ENCODE peak calls at places on chromosome 20, in seven cellular contexts. One of them, this sample, is unnamed.

GRCh38 chr20:11687546-11688292 is 230.0 kb upstream of the BTBD3 start:
- DNase-seq in K562: no peak
- DNase-seq in heart left ventricle: no peak
- DNase-seq in lower leg skin: no peak
- DNase-seq in ovary: no peak
- DNase-seq in adrenal gland: no peak
- DNase-seq in spleen: no peak
- DNase-seq in this sample: no peak

GRCh38 chr20:12936524-12936923 is 72.2 kb upstream of the SPTLC3 start:
- DNase-seq in lower leg skin: no peak
- DNase-seq in heart left ventricle: no peak
- DNase-seq in spleen: no peak
- DNase-seq in ovary: no peak
- DNase-seq in adrenal gland: no peak
- DNase-seq in K562: no peak
- DNase-seq in this sample: no peak

GRCh38 chr20:14744723-14745122 is 407.3 kb upstream of the FLRT3 start:
- DNase-seq in ovary: no peak
- DNase-seq in K562: no peak
- DNase-seq in heart left ventricle: no peak
- DNase-seq in lower leg skin: no peak
- DNase-seq in adrenal gland: no peak
- DNase-seq in spleen: no peak
- DNase-seq in this sample: no peak

GRCh38 chr20:41632896-41633295 is 14.7 kb upstream of the CHD6 start:
- DNase-seq in adrenal gland: no peak
- DNase-seq in ovary: no peak
- DNase-seq in lower leg skin: no peak
- DNase-seq in spleen: no peak
- DNase-seq in heart left ventricle: no peak
- DNase-seq in K562: no peak
- DNase-seq in this sample: no peak

GRCh38 chr20:46520976-46521579 is 7.7 kb upstream of the ZNF334 start:
- DNase-seq in heart left ventricle: no peak
- DNase-seq in K562: peak; percentile 64
- DNase-seq in ovary: no peak
- DNase-seq in lower leg skin: no peak
- DNase-seq in adrenal gland: peak; percentile 73
- DNase-seq in spleen: peak; percentile 81
- DNase-seq in this sample: peak; percentile 16

GRCh38 chr20:50744143-50744792 is 12.9 kb downstream of the PARD6B start:
- DNase-seq in K562: peak; percentile 85
- DNase-seq in heart left ventricle: peak; percentile 71
- DNase-seq in spleen: no peak
- DNase-seq in adrenal gland: peak; percentile 87
- DNase-seq in lower leg skin: peak; percentile 62
- DNase-seq in ovary: peak; percentile 78
- DNase-seq in this sample: no peak

GRCh38 chr20:34736106-34736505 is 32.0 kb downstream of the TP53INP2 start:
- DNase-seq in adrenal gland: no peak
- DNase-seq in ovary: no peak
- DNase-seq in lower leg skin: no peak
- DNase-seq in heart left ventricle: no peak
- DNase-seq in K562: no peak
- DNase-seq in spleen: no peak
- DNase-seq in this sample: no peak

GRCh38 chr20:63031251-63032014 is 24.7 kb upstream of the BHLHE23 start:
- DNase-seq in spleen: peak; percentile 56
- DNase-seq in adrenal gland: no peak
- DNase-seq in K562: no peak
- DNase-seq in ovary: peak; percentile 27
- DNase-seq in heart left ventricle: peak; percentile 54
- DNase-seq in lower leg skin: no peak
- DNase-seq in this sample: no peak

GRCh38 chr20:17431621-17432364 is 99.4 kb downstream of the BFSP1 start:
- DNase-seq in ovary: peak; percentile 78
- DNase-seq in spleen: no peak
- DNase-seq in adrenal gland: peak; percentile 38
- DNase-seq in lower leg skin: peak; percentile 34
- DNase-seq in heart left ventricle: no peak
- DNase-seq in K562: peak; percentile 61
- DNase-seq in this sample: peak; percentile 73

GRCh38 chr20:38870733-38871559 is 55.3 kb upstream of the FAM83D start:
- DNase-seq in adrenal gland: no peak
- DNase-seq in ovary: no peak
- DNase-seq in lower leg skin: no peak
- DNase-seq in K562: peak; percentile 54
- DNase-seq in spleen: peak; percentile 72
- DNase-seq in heart left ventricle: no peak
- DNase-seq in this sample: no peak

GRCh38 chr20:38134427-38135281 is 30.4 kb downstream of the TGM2 start:
- DNase-seq in adrenal gland: no peak
- DNase-seq in spleen: peak; percentile 72
- DNase-seq in heart left ventricle: no peak
- DNase-seq in lower leg skin: no peak
- DNase-seq in K562: peak; percentile 56
- DNase-seq in ovary: peak; percentile 54
- DNase-seq in this sample: no peak

GRCh38 chr20:20568604-20569205 is 143.7 kb downstream of the RALGAPA2 start:
- DNase-seq in adrenal gland: peak; percentile 16
- DNase-seq in spleen: no peak
- DNase-seq in ovary: peak; percentile 39
- DNase-seq in lower leg skin: no peak
- DNase-seq in K562: peak; percentile 20
- DNase-seq in heart left ventricle: no peak
- DNase-seq in this sample: peak; percentile 22

GRCh38 chr20:63060057-63060991 is 53.6 kb upstream of the BHLHE23 start:
- DNase-seq in K562: peak; percentile 16
- DNase-seq in adrenal gland: peak; percentile 31
- DNase-seq in heart left ventricle: peak; percentile 35
- DNase-seq in ovary: peak; percentile 15
- DNase-seq in lower leg skin: no peak
- DNase-seq in spleen: peak; percentile 58
- DNase-seq in this sample: no peak

GRCh38 chr20:63276956-63277355 is 4.3 kb downstream of the ARFGAP1 start:
- DNase-seq in heart left ventricle: no peak
- DNase-seq in lower leg skin: no peak
- DNase-seq in K562: no peak
- DNase-seq in adrenal gland: no peak
- DNase-seq in spleen: no peak
- DNase-seq in ovary: no peak
- DNase-seq in this sample: no peak

GRCh38 chr20:31747640-31748039 is 8.6 kb downstream of the TPX2 start:
- DNase-seq in lower leg skin: no peak
- DNase-seq in ovary: no peak
- DNase-seq in spleen: no peak
- DNase-seq in heart left ventricle: no peak
- DNase-seq in K562: no peak
- DNase-seq in adrenal gland: no peak
- DNase-seq in this sample: no peak

GRCh38 chr20:46883847-46884246 is 10.8 kb upstream of the EYA2 start:
- DNase-seq in heart left ventricle: no peak
- DNase-seq in adrenal gland: no peak
- DNase-seq in spleen: no peak
- DNase-seq in lower leg skin: no peak
- DNase-seq in ovary: no peak
- DNase-seq in K562: no peak
- DNase-seq in this sample: no peak

GRCh38 chr20:63403403-63404105 is 42.4 kb upstream of the CHRNA4 start:
- DNase-seq in lower leg skin: no peak
- DNase-seq in K562: no peak
- DNase-seq in ovary: no peak
- DNase-seq in spleen: no peak
- DNase-seq in heart left ventricle: no peak
- DNase-seq in adrenal gland: no peak
- DNase-seq in this sample: no peak

GRCh38 chr20:56974499-56975250 is 291.8 kb downstream of the BMP7 start:
- DNase-seq in heart left ventricle: no peak
- DNase-seq in K562: peak; percentile 57
- DNase-seq in spleen: no peak
- DNase-seq in adrenal gland: no peak
- DNase-seq in ovary: no peak
- DNase-seq in lower leg skin: peak; percentile 58
- DNase-seq in this sample: peak; percentile 45

GRCh38 chr20:25035924-25036323 is 22.0 kb downstream of the ACSS1 start:
- DNase-seq in spleen: no peak
- DNase-seq in ovary: no peak
- DNase-seq in heart left ventricle: no peak
- DNase-seq in lower leg skin: no peak
- DNase-seq in adrenal gland: no peak
- DNase-seq in K562: no peak
- DNase-seq in this sample: peak; percentile 18

GRCh38 chr20:34260208-34260942 is 19.2 kb downstream of the ASIP start:
- DNase-seq in ovary: no peak
- DNase-seq in K562: no peak
- DNase-seq in adrenal gland: no peak
- DNase-seq in heart left ventricle: no peak
- DNase-seq in spleen: no peak
- DNase-seq in lower leg skin: no peak
- DNase-seq in this sample: no peak

GRCh38 chr20:37526839-37527637 is 638 bp downstream of the BLCAP start:
- DNase-seq in ovary: peak; percentile 45
- DNase-seq in heart left ventricle: no peak
- DNase-seq in adrenal gland: peak; percentile 25
- DNase-seq in lower leg skin: no peak
- DNase-seq in K562: no peak
- DNase-seq in spleen: peak; percentile 72
- DNase-seq in this sample: peak; percentile 30

GRCh38 chr20:48761023-48761785 is 66.6 kb downstream of the PREX1 start:
- DNase-seq in ovary: no peak
- DNase-seq in K562: no peak
- DNase-seq in heart left ventricle: peak; percentile 71
- DNase-seq in lower leg skin: no peak
- DNase-seq in adrenal gland: no peak
- DNase-seq in spleen: peak; percentile 92
- DNase-seq in this sample: no peak

GRCh38 chr20:32018269-32019155 is 8.3 kb downstream of the CCM2L start:
- DNase-seq in lower leg skin: peak; percentile 28
- DNase-seq in adrenal gland: no peak
- DNase-seq in heart left ventricle: peak; percentile 76
- DNase-seq in K562: peak; percentile 71
- DNase-seq in ovary: peak; percentile 56
- DNase-seq in spleen: peak; percentile 86
- DNase-seq in this sample: no peak

GRCh38 chr20:18001131-18001921 is 32.5 kb downstream of the MGME1 start:
- DNase-seq in K562: no peak
- DNase-seq in adrenal gland: peak; percentile 91
- DNase-seq in spleen: no peak
- DNase-seq in ovary: peak; percentile 68
- DNase-seq in lower leg skin: peak; percentile 80
- DNase-seq in heart left ventricle: peak; percentile 67
- DNase-seq in this sample: no peak

GRCh38 chr20:58236612-58237317 is 8.3 kb upstream of the ANKRD60 start:
- DNase-seq in heart left ventricle: peak; percentile 83
- DNase-seq in adrenal gland: peak; percentile 63
- DNase-seq in lower leg skin: peak; percentile 63
- DNase-seq in K562: peak; percentile 83
- DNase-seq in ovary: peak; percentile 84
- DNase-seq in spleen: peak; percentile 94
- DNase-seq in this sample: peak; percentile 65
- TF ChIP-seq POLR2A in heart left ventricle: no peak
- TF ChIP-seq POLR2A in adrenal gland: no peak
- TF ChIP-seq POLR2A in lower leg skin: no peak
- TF ChIP-seq POLR2A in K562: no peak
- TF ChIP-seq POLR2A in ovary: peak; percentile 10
- TF ChIP-seq POLR2A in spleen: no peak
- TF ChIP-seq POLR2A in this sample: no peak

GRCh38 chr20:1171461-1172093 is 13.2 kb downstream of the TMEM74B start:
- DNase-seq in adrenal gland: no peak
- DNase-seq in ovary: peak; percentile 50
- DNase-seq in heart left ventricle: no peak
- DNase-seq in lower leg skin: no peak
- DNase-seq in spleen: no peak
- DNase-seq in K562: peak; percentile 77
- DNase-seq in this sample: peak; percentile 72
- TF ChIP-seq POLR2A in adrenal gland: no peak
- TF ChIP-seq POLR2A in ovary: no peak
- TF ChIP-seq POLR2A in heart left ventricle: no peak
- TF ChIP-seq POLR2A in lower leg skin: no peak
- TF ChIP-seq POLR2A in spleen: no peak
- TF ChIP-seq POLR2A in K562: no peak
- TF ChIP-seq POLR2A in this sample: no peak

GRCh38 chr20:3930265-3931206 is 41.3 kb downstream of the PANK2 start:
- DNase-seq in spleen: no peak
- DNase-seq in K562: peak; percentile 82
- DNase-seq in heart left ventricle: no peak
- DNase-seq in adrenal gland: no peak
- DNase-seq in ovary: no peak
- DNase-seq in lower leg skin: no peak
- DNase-seq in this sample: peak; percentile 91
- TF ChIP-seq POLR2A in spleen: no peak
- TF ChIP-seq POLR2A in K562: no peak
- TF ChIP-seq POLR2A in heart left ventricle: no peak
- TF ChIP-seq POLR2A in adrenal gland: no peak
- TF ChIP-seq POLR2A in ovary: no peak
- TF ChIP-seq POLR2A in lower leg skin: no peak
- TF ChIP-seq POLR2A in this sample: no peak

DNA sequence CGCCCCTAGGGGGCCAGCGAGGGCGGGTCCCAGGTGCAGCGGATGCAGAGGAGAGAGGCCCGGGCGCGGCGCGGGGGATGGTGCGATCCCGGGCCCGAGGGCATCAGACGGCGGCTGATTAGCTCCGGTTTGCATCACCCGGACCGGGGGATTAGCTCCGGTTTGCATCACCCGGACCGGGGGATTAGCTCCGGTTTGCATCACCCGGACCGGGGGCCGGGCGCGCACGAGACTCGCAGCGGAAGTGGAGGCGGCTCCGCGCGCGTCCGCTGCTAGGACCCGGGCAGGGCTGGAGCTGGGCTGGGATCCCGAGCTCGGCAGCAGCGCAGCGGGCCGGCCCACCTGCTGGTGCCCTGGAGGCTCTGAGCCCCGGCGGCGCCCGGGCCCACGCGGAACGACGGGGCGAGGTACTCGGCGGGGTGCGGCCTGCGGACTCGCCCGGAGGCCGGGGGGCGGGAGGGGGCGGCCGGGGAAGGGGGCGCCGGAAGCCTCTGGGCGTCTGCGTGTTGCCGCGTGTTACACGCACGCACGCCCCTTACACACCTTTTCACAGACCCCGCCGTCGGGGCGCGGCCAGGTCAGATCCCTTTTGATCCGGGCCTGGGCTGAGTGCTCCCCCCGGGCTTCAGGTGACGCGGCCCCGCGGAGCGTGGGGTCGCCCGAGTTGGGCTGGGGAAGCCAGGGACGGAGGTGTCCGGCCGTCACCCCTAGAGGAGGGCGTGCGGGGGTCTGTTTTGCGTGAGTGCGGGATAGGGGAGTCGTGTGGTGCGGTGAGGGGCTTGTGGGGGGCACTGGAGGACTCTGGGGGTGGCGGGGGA is 412 bp downstream of the TRIB3 start:
- DNase-seq in lower leg skin: no peak
- DNase-seq in K562: peak; percentile 89
- DNase-seq in heart left ventricle: peak; percentile 81
- DNase-seq in spleen: peak; percentile 93
- DNase-seq in adrenal gland: peak; percentile 45
- DNase-seq in ovary: peak; percentile 64
- DNase-seq in this sample: peak; percentile 85
- TF ChIP-seq POLR2A in lower leg skin: no peak
- TF ChIP-seq POLR2A in K562: peak; percentile 66
- TF ChIP-seq POLR2A in heart left ventricle: no peak
- TF ChIP-seq POLR2A in spleen: no peak
- TF ChIP-seq POLR2A in adrenal gland: no peak
- TF ChIP-seq POLR2A in ovary: no peak
- TF ChIP-seq POLR2A in this sample: peak; percentile 54

GRCh38 chr20:2932497-2932896 is 59.2 kb downstream of the PTPRA start:
- DNase-seq in ovary: no peak
- DNase-seq in adrenal gland: no peak
- DNase-seq in K562: no peak
- DNase-seq in heart left ventricle: no peak
- DNase-seq in lower leg skin: no peak
- DNase-seq in spleen: no peak
- DNase-seq in this sample: no peak
- TF ChIP-seq POLR2A in ovary: no peak
- TF ChIP-seq POLR2A in adrenal gland: no peak
- TF ChIP-seq POLR2A in K562: no peak
- TF ChIP-seq POLR2A in heart left ventricle: no peak
- TF ChIP-seq POLR2A in lower leg skin: no peak
- TF ChIP-seq POLR2A in spleen: no peak
- TF ChIP-seq POLR2A in this sample: no peak